ENCODE peak calls at places on chromosomes 1 and 21, in nine cellular contexts. D, O, N, V, Z, R, B, M and Y are unnamed samples.

GRCh38 chr1:7386226-7387052 is 384.7 kb upstream of the VAMP3 start:
- DNase-seq in D (no peak), O (no peak), N (no peak), V (no peak), Z (no peak), R (no peak), B (no peak), M (no peak), Y (no peak)

GRCh38 chr1:28418278-28418637 is 48.7 kb downstream of the PHACTR4 start:
- DNase-seq in D (no peak), O (no peak), N (no peak), V (peak), Z (no peak), R (no peak), B (no peak), M (no peak), Y (no peak)

GRCh38 chr1:169049258-169049936 is 57.1 kb upstream of the ATP1B1 start:
- DNase-seq in D (no peak), O (no peak), N (no peak), V (no peak), Z (no peak), R (no peak), B (no peak), M (no peak), Y (no peak)

GRCh38 chr1:93690921-93691789 is 9.5 kb upstream of the BCAR3 start:
- DNase-seq in D (no peak), O (no peak), N (no peak), V (peak), Z (no peak), R (peak), B (no peak), M (no peak), Y (no peak)

GRCh38 chr21:41763398-41763931 is 3.4 kb downstream of the RIPK4 start:
- DNase-seq in D (peak), O (peak), N (no peak), V (no peak), Z (no peak), R (peak), B (no peak), M (no peak), Y (no peak)

GRCh38 chr1:228366851-228367741 is 39.5 kb downstream of the TRIM11 start:
- DNase-seq in D (no peak), O (no peak), N (peak), V (no peak), Z (no peak), R (no peak), B (peak), M (peak), Y (no peak)

GRCh38 chr21:44703731-44704635 is 7.0 kb downstream of the KRTAP10-12 start:
- DNase-seq in D (no peak), O (no peak), N (no peak), V (no peak), Z (no peak), R (no peak), B (no peak), M (peak), Y (no peak)

GRCh38 chr21:35573472-35574389 is 486.6 kb downstream of the SETD4 start:
- DNase-seq in D (no peak), O (no peak), N (no peak), V (no peak), Z (no peak), R (no peak), B (no peak), M (no peak), Y (no peak)

GRCh38 chr1:21447311-21447710 is 7.4 kb downstream of the NBPF3 start:
- DNase-seq in D (no peak), O (no peak), N (no peak), V (no peak), Z (no peak), R (no peak), B (no peak), M (no peak), Y (no peak)

GRCh38 chr1:94321662-94322061 is 84.3 kb upstream of the ARHGAP29 start:
- DNase-seq in D (no peak), O (no peak), N (no peak), V (no peak), Z (no peak), R (no peak), B (no peak), M (no peak), Y (no peak)

GRCh38 chr1:51686450-51686849 is 69.6 kb downstream of the OSBPL9 start:
- DNase-seq in D (peak), O (no peak), N (no peak), V (no peak), Z (no peak), R (no peak), B (no peak), M (no peak), Y (no peak)

DNA sequence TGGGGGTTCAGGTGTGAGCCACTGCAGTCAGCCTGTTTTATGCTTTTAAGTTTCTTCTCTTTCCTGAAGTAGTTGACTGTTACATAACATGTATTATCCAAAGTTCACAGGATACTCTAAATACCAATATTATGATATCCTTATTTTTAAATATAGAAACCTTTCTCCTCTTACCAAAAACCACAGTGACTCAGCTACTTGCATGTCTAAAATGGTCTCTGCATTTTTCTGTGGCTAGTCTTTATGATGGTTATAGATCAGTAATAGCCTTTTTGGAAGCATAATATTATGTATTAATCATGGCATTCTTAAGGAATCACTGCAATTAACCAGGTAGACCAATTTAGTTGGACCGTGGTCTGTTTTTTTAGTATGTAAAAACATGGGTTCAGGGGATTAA is 210.8 kb upstream of the CACYBP start:
- DNase-seq in D (peak), O (no peak), N (no peak), V (no peak), Z (no peak), R (no peak), B (no peak), M (no peak), Y (no peak)
- H3K4me3 ChIP-seq in D (peak), O (no peak), N (no peak), V (no peak), Z (no peak), R (no peak), B (no peak), M (no peak), Y (no peak)

DNA sequence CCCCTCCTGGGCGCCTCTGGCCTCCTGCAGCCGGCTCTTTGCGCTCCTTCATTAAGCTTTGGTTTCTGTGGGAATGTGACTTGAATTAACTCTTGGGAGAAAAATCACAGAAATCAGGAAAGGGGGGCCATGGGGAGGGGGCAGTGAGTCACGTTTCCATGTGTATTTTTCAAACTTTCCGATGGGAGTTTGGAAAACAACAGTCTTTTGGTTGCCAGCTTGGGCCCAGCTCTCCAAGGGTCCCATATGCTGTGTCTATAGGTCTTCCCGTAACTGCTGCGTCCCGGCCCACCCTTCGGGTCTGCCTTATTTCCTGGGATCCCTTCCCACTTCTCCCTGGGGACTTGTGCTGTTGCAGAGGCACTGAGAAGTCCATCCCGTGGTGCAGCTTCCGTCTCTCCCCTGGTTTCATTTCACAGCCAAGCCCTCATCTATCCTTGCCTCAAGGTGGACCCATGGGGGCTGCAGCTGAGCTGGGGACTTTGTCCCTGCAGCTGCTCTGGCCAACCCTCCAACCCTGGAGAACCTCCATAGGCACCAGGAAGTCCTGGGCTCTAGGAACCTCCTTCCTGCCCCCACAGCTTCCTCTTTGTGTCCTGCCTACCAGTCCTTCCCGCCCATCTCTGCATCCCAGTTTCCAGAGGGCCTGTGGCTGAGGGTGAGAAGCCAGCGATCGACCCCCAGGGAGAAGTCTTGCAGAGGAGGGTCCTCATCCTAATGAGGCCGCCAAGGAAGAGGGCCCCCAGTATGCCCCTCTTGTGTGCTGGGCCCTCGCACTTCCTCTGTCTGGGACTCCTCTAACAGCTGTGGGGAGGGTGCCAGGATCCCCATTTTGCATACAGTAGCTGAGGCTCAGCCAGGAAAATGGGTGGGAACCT is 11.6 kb upstream of the LMNA start:
- DNase-seq in D (no peak), O (no peak), N (no peak), V (peak), Z (no peak), R (no peak), B (peak), M (no peak), Y (no peak)
- H3K4me3 ChIP-seq in D (no peak), O (no peak), N (no peak), V (no peak), Z (no peak), R (no peak), B (no peak), M (no peak), Y (no peak)

DNA sequence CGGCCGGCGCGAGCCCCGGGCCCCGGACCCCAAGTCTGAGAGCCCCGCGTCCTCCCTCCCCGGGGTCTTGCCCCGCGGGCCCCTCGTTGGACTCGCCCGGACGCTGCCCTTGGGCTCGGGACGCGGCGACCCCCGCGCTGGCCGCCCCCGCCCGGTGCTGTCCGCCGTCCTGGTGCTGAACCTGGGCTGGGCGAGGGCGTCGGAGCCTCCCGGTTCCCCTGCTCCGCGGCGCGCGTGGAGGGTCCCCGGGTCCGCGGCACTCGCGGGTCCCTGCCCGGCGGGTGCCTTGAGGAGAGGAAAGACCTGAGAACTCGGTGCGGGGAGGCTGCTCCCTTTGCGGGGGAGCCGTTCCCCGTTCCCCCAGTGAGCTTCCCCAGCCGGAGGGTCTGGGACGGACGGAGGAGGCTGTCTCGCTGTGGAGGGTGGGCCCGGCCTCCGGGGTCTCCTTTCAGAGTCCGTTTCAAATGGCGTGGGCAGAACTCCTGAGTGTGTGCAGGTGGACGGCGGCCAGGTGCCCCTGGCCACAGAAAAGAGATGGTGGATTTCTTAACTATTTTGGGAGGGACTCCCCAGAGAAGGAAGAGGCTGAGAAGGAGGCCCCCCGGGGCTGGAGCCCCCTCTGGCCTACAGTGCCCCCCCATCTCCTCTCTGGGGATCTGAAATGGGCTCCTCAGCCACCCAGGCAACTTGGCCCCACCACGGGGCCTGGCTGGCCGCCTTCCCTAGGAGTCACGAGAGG is 595 bp downstream of the GABRD start:
- DNase-seq in D (no peak), O (peak), N (peak), V (no peak), Z (no peak), R (peak), B (no peak), M (peak), Y (no peak)
- H3K4me3 ChIP-seq in D (no peak), O (peak), N (no peak), V (peak), Z (no peak), R (peak), B (no peak), M (no peak), Y (peak)

GRCh38 chr1:207866471-207867135 is 44.3 kb downstream of the CD34 start:
- DNase-seq in D (no peak), O (no peak), N (peak), V (no peak), Z (peak), R (no peak), B (peak), M (no peak), Y (peak)

GRCh38 chr1:207862241-207862787 is 48.6 kb downstream of the CD34 start:
- DNase-seq in D (no peak), O (no peak), N (no peak), V (no peak), Z (no peak), R (no peak), B (no peak), M (no peak), Y (no peak)

GRCh38 chr1:207861442-207862177 is 49.3 kb downstream of the CD34 start:
- DNase-seq in D (no peak), O (no peak), N (no peak), V (peak), Z (peak), R (no peak), B (no peak), M (no peak), Y (peak)

GRCh38 chr1:207867136-207868081 is 43.5 kb downstream of the CD34 start:
- DNase-seq in D (peak), O (no peak), N (peak), V (no peak), Z (peak), R (no peak), B (peak), M (peak), Y (peak)

GRCh38 chr1:207863893-207864535 is 46.9 kb downstream of the CD34 start:
- DNase-seq in D (no peak), O (no peak), N (no peak), V (peak), Z (peak), R (no peak), B (no peak), M (no peak), Y (peak)
- H3K4me3 ChIP-seq in D (no peak), O (no peak), N (no peak), V (no peak), Z (no peak), R (no peak), B (no peak), M (no peak), Y (no peak)

GRCh38 chr21:45889115-45889708 is 92.4 kb upstream of the COL6A1 start:
- DNase-seq in D (no peak), O (no peak), N (peak), V (no peak), Z (peak), R (no peak), B (no peak), M (peak), Y (no peak)

GRCh38 chr21:45889961-45890360 is 91.6 kb upstream of the COL6A1 start:
- DNase-seq in D (no peak), O (no peak), N (no peak), V (no peak), Z (no peak), R (no peak), B (no peak), M (peak), Y (no peak)

GRCh38 chr21:45893166-45894106 is 88.1 kb upstream of the COL6A1 start:
- DNase-seq in D (no peak), O (no peak), N (peak), V (no peak), Z (no peak), R (no peak), B (no peak), M (peak), Y (no peak)

GRCh38 chr21:45892156-45892919 is 89.2 kb upstream of the COL6A1 start:
- DNase-seq in D (no peak), O (no peak), N (no peak), V (no peak), Z (peak), R (no peak), B (no peak), M (peak), Y (peak)

DNA sequence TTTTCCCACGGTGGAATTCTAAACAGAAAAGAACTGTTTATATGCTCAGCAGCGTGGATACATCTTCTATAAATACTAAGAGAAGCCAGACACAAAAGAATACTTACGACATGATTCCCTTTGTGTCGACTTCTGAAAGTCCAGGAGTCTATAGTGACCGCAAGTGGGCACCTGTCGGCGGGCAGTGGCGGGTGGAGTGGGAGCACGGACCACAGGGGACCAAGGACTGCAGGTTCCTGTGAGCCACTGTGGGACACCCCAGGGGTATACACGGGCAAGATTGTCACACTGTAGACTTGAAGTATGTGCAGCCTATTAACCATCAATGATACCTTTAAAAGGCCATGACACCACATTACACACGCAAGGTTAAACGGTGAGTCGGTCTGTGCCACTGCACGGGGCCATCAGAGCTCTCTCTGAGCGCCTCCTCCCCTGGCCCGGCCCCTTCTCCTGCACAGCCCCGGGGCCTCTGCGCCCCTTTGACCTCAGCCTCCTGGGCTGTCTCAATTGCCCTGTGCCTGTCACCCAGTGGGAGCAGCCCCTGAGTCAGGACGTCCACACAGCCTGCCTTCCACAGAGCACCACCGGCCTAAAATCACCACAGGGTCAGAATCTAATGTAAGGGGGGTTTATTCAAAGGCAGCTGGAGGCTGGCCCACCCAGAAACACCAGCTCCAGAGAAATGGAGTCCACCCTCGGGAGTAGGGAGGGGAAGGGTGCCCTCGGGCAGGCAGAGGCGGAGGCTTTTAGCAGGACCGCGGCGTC is 90.0 kb upstream of the COL6A1 start:
- DNase-seq in D (no peak), O (no peak), N (no peak), V (no peak), Z (no peak), R (no peak), B (no peak), M (peak), Y (no peak)
- H3K4me3 ChIP-seq in D (no peak), O (no peak), N (no peak), V (no peak), Z (no peak), R (no peak), B (no peak), M (no peak), Y (no peak)

DNA sequence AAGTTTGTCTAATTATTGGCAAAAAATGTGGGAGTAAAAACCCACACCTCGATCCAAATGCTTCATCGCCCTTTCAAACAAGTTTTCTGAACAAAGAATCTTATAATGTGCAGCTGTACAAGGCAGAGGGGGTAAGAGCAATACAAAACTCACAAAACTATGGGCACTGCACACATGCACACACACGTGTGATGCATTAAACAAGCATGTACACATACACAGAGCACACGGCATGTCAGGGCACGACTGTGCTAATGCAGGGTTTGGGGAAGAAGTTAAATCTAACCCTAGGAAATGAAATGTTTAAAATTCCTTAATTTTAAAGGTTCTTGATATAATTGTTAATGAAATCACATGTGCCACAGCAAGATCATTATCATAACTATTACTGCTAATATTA is 264.0 kb downstream of the SEC16B start:
- DNase-seq in D (peak), O (no peak), N (no peak), V (no peak), Z (no peak), R (no peak), B (no peak), M (no peak), Y (no peak)
- H3K4me3 ChIP-seq in D (no peak), O (no peak), N (no peak), V (no peak), Z (no peak), R (no peak), B (no peak), M (no peak), Y (no peak)

GRCh38 chr1:196410768-196411167 is 197.5 kb downstream of the KCNT2 start:
- DNase-seq in D (no peak), O (no peak), N (no peak), V (no peak), Z (no peak), R (no peak), B (no peak), M (no peak), Y (no peak)
- H3K4me3 ChIP-seq in D (no peak), O (no peak), N (no peak), V (no peak), Z (no peak), R (no peak), B (no peak), M (no peak), Y (no peak)

GRCh38 chr1:46448109-46448911 is 41.3 kb upstream of the DMBX1 start:
- DNase-seq in D (no peak), O (peak), N (no peak), V (no peak), Z (no peak), R (peak), B (no peak), M (peak), Y (no peak)
- H3K4me3 ChIP-seq in D (no peak), O (peak), N (no peak), V (peak), Z (no peak), R (peak), B (peak), M (no peak), Y (peak)